ENCODE peak calls at places on chromosomes 5 and 9, in five cellular contexts. K is cardiac muscle cell, P is fibroblast of the aortic adventitia, B is skeletal muscle cell, H is lower leg skin. A is an unnamed sample.

GRCh38 chr5:116579139-116579538 is 4.5 kb upstream of the SEMA6A start:
- DNase-seq in K (no peak), P (no peak), B (no peak), H (no peak), A (no peak)

GRCh38 chr9:22342489-22343217 is 104.0 kb upstream of the DMRTA1 start:
- DNase-seq in K (no peak), P (peak; percentile 55), B (peak; percentile 53), H (no peak), A (peak; percentile 89)

GRCh38 chr5:85760519-85760918 is 857.2 kb upstream of the COX7C start:
- DNase-seq in K (no peak), P (no peak), B (no peak), H (no peak), A (no peak)

GRCh38 chr5:36054646-36055045 is 12.0 kb downstream of the UGT3A2 start:
- DNase-seq in K (no peak), P (no peak), B (no peak), H (no peak), A (no peak)

GRCh38 chr5:130796902-130797301 is 368.2 kb downstream of the HINT1 start:
- DNase-seq in K (no peak), P (no peak), B (no peak), H (no peak), A (no peak)

GRCh38 chr5:53601570-53601969 is 41.1 kb downstream of the NDUFS4 start:
- DNase-seq in K (no peak), P (peak; percentile 42), B (no peak), H (no peak), A (peak; percentile 23)

GRCh38 chr9:129939426-129939825 is 103.6 kb downstream of the FNBP1 start:
- DNase-seq in K (no peak), P (no peak), B (no peak), H (no peak), A (peak; percentile 29)

GRCh38 chr9:16337322-16338029 is 533.0 kb downstream of the BNC2 start:
- DNase-seq in K (no peak), P (peak; percentile 92), B (peak; percentile 93), H (no peak), A (peak; percentile 96)

GRCh38 chr5:172586118-172587060 is 54.7 kb upstream of the NEURL1B start:
- DNase-seq in K (peak; percentile 40), P (no peak), B (no peak), H (no peak), A (no peak)

GRCh38 chr9:76218868-76219462 is 175.3 kb downstream of the RFK start:
- DNase-seq in K (no peak), P (no peak), B (no peak), H (no peak), A (peak; percentile 8)

GRCh38 chr5:77707786-77708185 is 68.4 kb downstream of the TBCA start:
- DNase-seq in K (no peak), P (no peak), B (no peak), H (no peak), A (no peak)

GRCh38 chr9:71121275-71122168 is at the start of gene TRPM3:
- DNase-seq in K (peak; percentile 11), P (no peak), B (no peak), H (no peak), A (no peak)

GRCh38 chr9:121640076-121640475 is 11.4 kb upstream of the DAB2IP start:
- DNase-seq in K (peak; percentile 80), P (no peak), B (no peak), H (no peak), A (no peak)

GRCh38 chr5:163458778-163459405 is 1.0 kb downstream of the NUDCD2 start:
- DNase-seq in K (no peak), P (no peak), B (no peak), H (no peak), A (no peak)

GRCh38 chr9:113522858-113523257 is 59.3 kb downstream of the RGS3 start:
- DNase-seq in K (no peak), P (no peak), B (no peak), H (no peak), A (no peak)

GRCh38 chr5:10315824-10316509 is 8.3 kb upstream of the CMBL start:
- DNase-seq in K (no peak), P (no peak), B (no peak), H (no peak), A (no peak)

GRCh38 chr9:129344623-129345495 is 166.8 kb upstream of the IER5L start:
- DNase-seq in K (no peak), P (no peak), B (no peak), H (no peak), A (no peak)

GRCh38 chr5:171445910-171446516 is 26.6 kb downstream of the FGF18 start:
- DNase-seq in K (no peak), P (peak; percentile 88), B (peak; percentile 87), H (no peak), A (peak; percentile 72)

GRCh38 chr5:5533927-5534326 is 111.5 kb downstream of the ICE1 start:
- DNase-seq in K (no peak), P (no peak), B (no peak), H (no peak), A (no peak)

GRCh38 chr5:81164936-81165335 is 68.2 kb upstream of the CKMT2 start:
- DNase-seq in K (no peak), P (peak; percentile 11), B (peak; percentile 17), H (no peak), A (peak; percentile 83)

GRCh38 chr5:11904270-11904906 is at the start of gene CTNND2:
- DNase-seq in K (peak; percentile 87), P (no peak), B (no peak), H (no peak), A (peak; percentile 65)
- H3K4me3 ChIP-seq in K (peak within 1 kb of the TSS; percentile 80), P (no peak within 1 kb of the TSS), B (peak within 1 kb of the TSS; percentile 32), H (no peak within 1 kb of the TSS), A (peak within 1 kb of the TSS; percentile 44)

GRCh38 chr9:34589371-34589655 is 211 bp downstream of the CNTFR start:
- DNase-seq in K (no peak), P (no peak), B (no peak), H (no peak), A (no peak)
- H3K4me3 ChIP-seq in K (peak overlapping the region; percentile 65), P (no peak overlapping the region), B (peak overlapping the region; percentile 29), H (peak overlapping the region; percentile 44), A (no peak overlapping the region)

GRCh38 chr5:154762700-154763099 is 7.5 kb downstream of the LARP1 start:
- DNase-seq in K (no peak), P (no peak), B (no peak), H (no peak), A (no peak)

GRCh38 chr5:154758501-154758900 is 3.3 kb downstream of the LARP1 start:
- DNase-seq in K (no peak), P (peak; percentile 61), B (no peak), H (no peak), A (no peak)

GRCh38 chr5:154762261-154762660 is 7.1 kb downstream of the LARP1 start:
- DNase-seq in K (no peak), P (no peak), B (no peak), H (no peak), A (no peak)

GRCh38 chr5:154758977-154759376 is 3.8 kb downstream of the LARP1 start:
- DNase-seq in K (no peak), P (no peak), B (no peak), H (no peak), A (no peak)

GRCh38 chr5:154761062-154761740 is 6.0 kb downstream of the LARP1 start:
- DNase-seq in K (no peak), P (no peak), B (no peak), H (no peak), A (no peak)
- H3K4me3 ChIP-seq in K (no peak overlapping the region), P (no peak overlapping the region), B (no peak overlapping the region), H (no peak overlapping the region), A (no peak overlapping the region)

GRCh38 chr5:13814293-13814692 is 130.2 kb downstream of the DNAH5 start:
- DNase-seq in K (no peak), P (peak; percentile 1), B (no peak), H (no peak), A (peak; percentile 5)

DNA sequence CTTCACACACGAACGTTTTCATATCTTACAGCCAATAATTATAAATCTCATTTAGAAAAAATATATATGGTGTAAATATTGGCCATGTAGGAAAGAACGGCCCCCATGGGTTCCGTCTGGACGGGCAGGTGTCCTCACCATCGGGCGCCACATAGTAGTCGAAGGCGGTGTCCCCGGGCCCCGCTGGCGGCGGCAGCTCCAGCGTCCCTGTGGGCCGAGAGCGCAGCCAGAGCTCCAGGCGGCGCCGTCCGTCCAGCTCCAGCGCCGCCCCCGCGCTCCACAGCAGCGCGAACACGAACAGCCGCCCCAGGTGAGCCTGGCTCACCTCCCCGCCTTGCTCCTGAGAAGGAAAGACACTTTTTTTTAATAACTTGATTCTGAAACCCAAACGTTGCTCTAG is 134.6 kb downstream of the DNAH5 start:
- DNase-seq in K (no peak), P (no peak), B (no peak), H (no peak), A (no peak)
- H3K4me3 ChIP-seq in K (no peak overlapping the region), P (no peak overlapping the region), B (no peak overlapping the region), H (no peak overlapping the region), A (no peak overlapping the region)